ENCODE peak calls at places on chromosomes 16 and 17, in seven cellular contexts. M is cardiac muscle cell; E is AG04450; K is breast epithelium; J is HFFc6; V is upper lobe of left lung; S is CD4-positive, alpha-beta T cell. D is an unnamed sample.

GRCh38 chr17:78365561-78366108 is 5.8 kb upstream of the SOCS3 start:
- DNase-seq in M (peak), E (no peak), K (peak), J (no peak), V (no peak), S (no peak), D (no peak)

GRCh38 chr17:5580974-5581373 is 3.3 kb downstream of the NLRP1 start:
- DNase-seq in M (no peak), E (no peak), K (no peak), J (no peak), V (no peak), S (no peak), D (no peak)

GRCh38 chr17:38564869-38565268 is 40.9 kb downstream of the SRCIN1 start:
- DNase-seq in M (no peak), E (no peak), K (no peak), J (no peak), V (no peak), S (no peak), D (peak)

GRCh38 chr16:26019885-26020284 is 328.1 kb downstream of the HS3ST4 start:
- DNase-seq in M (no peak), E (no peak), K (no peak), J (no peak), V (no peak), S (no peak), D (no peak)

GRCh38 chr16:4409081-4409932 is 7.1 kb downstream of the CORO7 start:
- DNase-seq in M (no peak), E (no peak), K (peak), J (no peak), V (no peak), S (no peak), D (no peak)

GRCh38 chr17:35578195-35578928 is at the start of gene PEX12:
- DNase-seq in M (peak), E (no peak), K (peak), J (peak), V (peak), S (peak), D (peak)

GRCh38 chr16:9134739-9135138 is 43.3 kb downstream of the HAPSTR1 start:
- DNase-seq in M (peak), E (no peak), K (no peak), J (peak), V (no peak), S (peak), D (peak)

GRCh38 chr16:255183-255582 is 20.6 kb downstream of the RGS11 start:
- DNase-seq in M (no peak), E (no peak), K (no peak), J (no peak), V (no peak), S (no peak), D (no peak)

GRCh38 chr16:67177743-67178699 is 5.7 kb downstream of the MATCAP1 start:
- DNase-seq in M (peak), E (no peak), K (peak), J (no peak), V (peak), S (peak), D (peak)

GRCh38 chr16:48478418-48478817 is 93.2 kb upstream of the SIAH1 start:
- DNase-seq in M (peak), E (no peak), K (no peak), J (no peak), V (no peak), S (no peak), D (no peak)

GRCh38 chr17:69677130-69677529 is 262.6 kb downstream of the MAP2K6 start:
- DNase-seq in M (no peak), E (no peak), K (no peak), J (no peak), V (no peak), S (no peak), D (no peak)
- TF ChIP-seq CTCF in M (no peak), E (peak), K (no peak), J (no peak), V (no peak), S (no peak), D (no peak)

GRCh38 chr17:39635614-39636176 is 1.2 kb upstream of the STARD3 start:
- DNase-seq in M (no peak), E (no peak), K (no peak), J (no peak), V (no peak), S (no peak), D (no peak)

GRCh38 chr17:39638317-39638716 is 1.4 kb downstream of the STARD3 start:
- DNase-seq in M (no peak), E (no peak), K (no peak), J (no peak), V (no peak), S (no peak), D (no peak)

GRCh38 chr17:39639043-39639442 is 2.1 kb downstream of the STARD3 start:
- DNase-seq in M (no peak), E (no peak), K (no peak), J (no peak), V (no peak), S (no peak), D (no peak)

GRCh38 chr17:39636587-39636926 is 387 bp upstream of the STARD3 start:
- DNase-seq in M (no peak), E (no peak), K (no peak), J (no peak), V (no peak), S (no peak), D (no peak)

DNA sequence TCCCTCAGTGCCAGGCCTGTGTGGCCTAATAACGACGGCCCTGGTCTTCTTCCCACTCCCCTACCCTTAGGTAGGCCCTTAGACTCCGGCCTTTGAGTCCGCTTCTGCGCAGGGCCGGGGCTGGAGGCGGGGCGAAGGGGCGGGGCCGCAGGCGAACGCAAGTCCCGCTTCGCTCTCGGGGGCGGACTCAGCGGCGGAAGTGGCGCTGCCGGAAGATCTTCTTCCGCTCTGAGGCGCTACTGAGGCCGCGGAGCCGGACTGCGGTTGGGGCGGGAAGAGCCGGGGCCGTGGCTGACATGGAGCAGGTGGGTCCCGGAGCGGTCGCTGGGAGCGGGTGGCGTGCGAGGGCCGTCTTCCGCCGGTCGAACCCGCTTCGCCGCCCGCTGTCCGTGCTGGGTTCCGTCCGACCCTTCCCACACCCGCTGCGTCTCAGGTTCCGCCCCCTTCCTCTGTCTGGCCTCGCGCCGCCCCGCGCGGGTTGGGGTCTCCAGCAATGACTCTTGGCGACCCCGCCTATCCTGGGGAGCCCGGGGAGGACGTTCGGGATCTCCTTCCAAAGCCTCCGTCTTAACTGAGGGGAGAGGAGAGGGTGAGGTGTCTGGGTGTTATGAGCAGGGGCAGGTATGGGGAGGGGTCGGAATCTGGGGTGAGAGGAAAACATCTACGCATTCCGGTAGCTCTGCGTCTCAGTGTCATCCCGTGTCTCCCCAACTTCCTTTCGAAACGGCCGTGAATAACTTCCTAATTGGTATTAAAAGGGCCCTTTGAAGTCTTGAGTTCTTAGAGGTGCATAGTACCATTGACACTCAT is at the start of gene STARD3:
- DNase-seq in M (peak), E (peak), K (peak), J (peak), V (peak), S (peak), D (peak)
- TF ChIP-seq CTCF in M (no peak), E (peak), K (peak), J (peak), V (no peak), S (peak), D (no peak)

DNA sequence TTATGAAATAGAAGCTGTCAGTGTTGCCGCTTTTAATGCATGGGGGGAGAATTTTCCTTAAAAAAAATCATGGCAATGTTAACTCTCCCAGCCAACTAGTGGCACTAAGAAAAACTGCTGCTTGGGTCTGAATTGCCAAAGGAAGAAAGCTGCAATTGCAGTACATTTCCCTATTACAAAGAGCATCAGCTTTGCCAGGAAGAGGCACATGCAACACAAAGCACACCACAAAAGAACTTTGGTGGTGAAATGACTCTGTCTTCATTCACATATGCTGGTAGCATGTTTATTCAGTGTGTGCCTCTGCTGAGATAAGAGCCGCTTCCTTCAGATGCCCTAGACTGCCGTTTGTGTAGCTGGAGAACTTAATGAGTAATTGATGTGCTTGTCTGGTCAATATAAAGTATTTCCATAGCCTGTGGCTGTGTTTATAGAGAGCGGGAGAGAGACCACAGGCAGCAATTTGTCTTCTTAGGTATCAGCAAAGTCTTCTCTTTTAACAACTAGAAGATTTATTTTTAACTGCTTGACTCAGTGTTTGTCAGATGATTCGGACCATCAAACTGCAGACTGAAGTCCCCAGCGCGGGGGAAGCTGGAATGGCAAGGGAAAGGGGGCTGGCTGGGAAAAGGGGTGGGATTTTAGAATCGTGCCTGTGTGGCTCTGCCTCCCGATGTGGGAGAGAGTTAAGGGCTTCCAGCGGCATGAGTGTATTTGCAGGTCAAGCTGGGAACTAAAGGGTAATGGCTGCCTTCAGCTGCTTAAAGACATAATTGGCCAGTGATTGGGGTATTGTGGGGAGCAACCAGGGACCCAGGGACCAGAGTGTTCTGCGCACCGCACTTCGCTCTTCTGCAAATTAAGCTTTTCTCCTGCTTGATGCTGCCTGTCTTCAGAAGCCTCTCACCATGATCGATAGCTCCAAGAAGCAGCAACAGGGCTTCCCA is 115.2 kb downstream of the MRTFB start:
- DNase-seq in M (peak), E (peak), K (no peak), J (peak), V (no peak), S (no peak), D (peak)
- TF ChIP-seq CTCF in M (peak), E (peak), K (peak), J (peak), V (no peak), S (peak), D (peak)

GRCh38 chr17:66290097-66290722 is 12.2 kb upstream of the PRKCA start:
- DNase-seq in M (no peak), E (no peak), K (no peak), J (no peak), V (no peak), S (no peak), D (no peak)
- TF ChIP-seq CTCF in M (peak), E (no peak), K (no peak), J (peak), V (no peak), S (peak), D (no peak)

DNA sequence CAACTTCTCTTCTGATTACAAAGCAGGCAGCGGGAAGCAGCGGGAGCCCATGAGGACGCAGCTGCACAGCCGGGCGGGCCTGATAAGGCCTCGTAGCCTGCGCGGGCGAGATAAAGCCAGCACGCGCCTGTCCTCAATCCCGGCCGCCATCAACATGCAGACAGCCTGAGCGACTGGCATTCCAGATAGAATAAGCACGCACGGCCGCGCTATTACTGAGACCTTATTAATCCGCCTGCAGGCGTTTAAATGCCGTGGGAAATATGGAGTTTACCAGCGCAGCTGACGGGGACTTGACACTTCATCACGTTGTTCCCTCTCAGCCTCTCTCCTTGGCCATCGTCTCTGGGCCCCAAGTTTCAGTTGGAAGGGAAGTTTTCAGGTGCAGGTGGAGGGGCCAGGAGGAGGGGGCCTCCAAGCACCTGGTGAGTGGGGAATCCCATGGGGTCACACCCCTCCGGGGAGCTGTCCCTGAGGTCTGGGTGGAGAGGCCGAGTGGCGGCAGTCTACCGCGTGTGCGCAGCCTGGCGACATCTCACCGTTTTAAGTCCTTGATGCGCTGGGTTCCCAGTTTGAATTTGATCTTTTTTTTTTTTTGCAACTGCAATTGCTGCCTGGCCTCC is 27.3 kb upstream of the CBFA2T3 start:
- DNase-seq in M (peak), E (no peak), K (no peak), J (peak), V (peak), S (no peak), D (no peak)
- TF ChIP-seq CTCF in M (no peak), E (no peak), K (no peak), J (no peak), V (no peak), S (no peak), D (no peak)

GRCh38 chr16:13921328-13921727 is 1.4 kb downstream of the ERCC4 start:
- DNase-seq in M (no peak), E (no peak), K (no peak), J (no peak), V (no peak), S (no peak), D (no peak)

GRCh38 chr16:13919683-13920509 is at the start of gene ERCC4:
- DNase-seq in M (peak), E (peak), K (peak), J (peak), V (peak), S (peak), D (peak)

GRCh38 chr16:13915033-13915635 is 4.8 kb upstream of the ERCC4 start:
- DNase-seq in M (no peak), E (no peak), K (no peak), J (no peak), V (no peak), S (no peak), D (no peak)

GRCh38 chr16:13920510-13920818 is 510 bp downstream of the ERCC4 start:
- DNase-seq in M (no peak), E (no peak), K (no peak), J (no peak), V (no peak), S (no peak), D (no peak)

DNA sequence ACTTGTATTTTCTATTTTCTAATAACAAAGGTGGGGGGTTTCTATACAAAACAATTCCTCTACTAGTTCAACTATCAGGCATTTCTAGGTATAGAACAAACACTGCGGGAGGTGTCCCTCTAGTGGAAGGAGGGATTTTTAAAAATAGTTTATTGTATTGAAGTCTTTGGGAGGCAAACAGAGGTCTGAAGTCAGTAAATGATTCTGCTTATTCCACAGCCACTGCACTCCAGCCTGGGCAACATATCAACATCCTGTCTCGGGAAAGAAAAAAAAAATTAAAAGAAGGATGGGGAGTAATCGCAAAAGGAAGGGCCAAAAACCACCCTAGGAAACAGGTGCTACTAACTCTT is 648 bp upstream of the ERCC4 start:
- DNase-seq in M (peak), E (no peak), K (no peak), J (peak), V (no peak), S (no peak), D (no peak)
- TF ChIP-seq CTCF in M (no peak), E (peak), K (no peak), J (no peak), V (no peak), S (peak), D (no peak)

GRCh38 chr16:87076950-87077749 is 240.0 kb downstream of the C16orf95 start:
- DNase-seq in M (peak), E (peak), K (no peak), J (peak), V (no peak), S (no peak), D (peak)
- TF ChIP-seq CTCF in M (peak), E (peak), K (peak), J (peak), V (peak), S (no peak), D (peak)

GRCh38 chr17:79651266-79651665 is 40.4 kb upstream of the RBFOX3 start:
- DNase-seq in M (no peak), E (no peak), K (no peak), J (no peak), V (no peak), S (no peak), D (no peak)
- TF ChIP-seq CTCF in M (no peak), E (no peak), K (no peak), J (no peak), V (no peak), S (no peak), D (no peak)